ENCODE peak calls at places on chromosome 1, in five cellular contexts. F is upper lobe of left lung, C is A673, J is sigmoid colon, L is fibroblast of lung. D is an unnamed sample.

GRCh38 chr1:91774520-91775203 is 111.3 kb downstream of the TGFBR3 start:
- DNase-seq in L (peak; percentile 75), F (no peak), C (no peak), J (no peak), D (no peak)

GRCh38 chr1:84835169-84835568 is 57.8 kb downstream of the LPAR3 start:
- DNase-seq in L (no peak), J (no peak), F (no peak), C (no peak), D (no peak)

GRCh38 chr1:157170677-157171515 is 32.7 kb upstream of the ETV3 start:
- DNase-seq in F (peak; percentile 55), C (peak; percentile 73), J (no peak), L (peak; percentile 14), D (peak; percentile 69)

GRCh38 chr1:237220243-237220642 is 178.3 kb downstream of the RYR2 start:
- DNase-seq in L (peak; percentile 18), C (no peak), F (no peak), J (peak; percentile 65), D (no peak)

GRCh38 chr1:34162852-34163766 is 1.9 kb downstream of the CSMD2 start:
- DNase-seq in F (peak; percentile 93), J (peak; percentile 79), C (peak; percentile 85), L (peak; percentile 59), D (peak; percentile 75)

GRCh38 chr1:245155186-245156040 is 628 bp downstream of the KIF26B start:
- DNase-seq in J (no peak), F (peak; percentile 83), L (peak; percentile 30), C (peak; percentile 41), D (peak; percentile 75)

GRCh38 chr1:55893155-55893554 is 678.0 kb upstream of the USP24 start:
- DNase-seq in J (no peak), F (no peak), C (peak; percentile 57), L (peak; percentile 73), D (no peak)

GRCh38 chr1:24981632-24982007 is 51.5 kb upstream of the RUNX3 start:
- DNase-seq in F (no peak), J (no peak), L (no peak), C (no peak), D (no peak)

GRCh38 chr1:35885961-35886558 is 3.1 kb downstream of the AGO1 start:
- DNase-seq in C (peak; percentile 58), J (no peak), L (no peak), F (no peak), D (no peak)

GRCh38 chr1:37763791-37764741 is 854 bp downstream of the EPHA10 start:
- DNase-seq in J (no peak), L (peak; percentile 39), C (peak; percentile 63), F (peak; percentile 77), D (peak; percentile 85)

GRCh38 chr1:52904590-52905375 is 16.8 kb downstream of the ECHDC2 start:
- DNase-seq in C (peak; percentile 67), J (no peak), F (no peak), L (peak; percentile 24), D (no peak)

GRCh38 chr1:174953657-174954435 is 45.9 kb upstream of the CACYBP start:
- DNase-seq in C (no peak), J (no peak), F (no peak), L (no peak), D (no peak)

GRCh38 chr1:75338974-75339483 is 204.8 kb downstream of the LHX8 start:
- DNase-seq in L (no peak), C (peak; percentile 14), F (no peak), J (no peak), D (no peak)

GRCh38 chr1:54125671-54126070 is 27.1 kb downstream of the CDCP2 start:
- DNase-seq in J (no peak), F (no peak), C (no peak), L (peak; percentile 17), D (no peak)

GRCh38 chr1:226738421-226738994 is 574 bp downstream of the ITPKB start:
- DNase-seq in L (peak; percentile 44), F (peak; percentile 90), J (no peak), C (peak; percentile 62), D (no peak)

GRCh38 chr1:31723828-31724359 is 20.1 kb upstream of the COL16A1 start:
- DNase-seq in J (no peak), L (peak; percentile 67), C (peak; percentile 88), F (no peak), D (no peak)

GRCh38 chr1:36285450-36286101 is 20.6 kb upstream of the SH3D21 start:
- DNase-seq in J (peak; percentile 82), F (no peak), L (peak; percentile 94), C (peak; percentile 85), D (no peak)

GRCh38 chr1:98766241-98766640 is 104.7 kb downstream of the SNX7 start:
- DNase-seq in J (no peak), L (no peak), F (no peak), C (no peak), D (no peak)

GRCh38 chr1:115136106-115136505 is 46.8 kb upstream of the TSPAN2 start:
- DNase-seq in C (no peak), L (no peak), F (no peak), J (no peak), D (no peak)

GRCh38 chr1:100481320-100481719 is 56.6 kb upstream of the GPR88 start:
- DNase-seq in L (no peak), F (no peak), J (no peak), C (no peak), D (no peak)

GRCh38 chr1:220144051-220144450 is 50.1 kb downstream of the IARS2 start:
- DNase-seq in L (no peak), F (no peak), J (no peak), C (no peak), D (no peak)

DNA sequence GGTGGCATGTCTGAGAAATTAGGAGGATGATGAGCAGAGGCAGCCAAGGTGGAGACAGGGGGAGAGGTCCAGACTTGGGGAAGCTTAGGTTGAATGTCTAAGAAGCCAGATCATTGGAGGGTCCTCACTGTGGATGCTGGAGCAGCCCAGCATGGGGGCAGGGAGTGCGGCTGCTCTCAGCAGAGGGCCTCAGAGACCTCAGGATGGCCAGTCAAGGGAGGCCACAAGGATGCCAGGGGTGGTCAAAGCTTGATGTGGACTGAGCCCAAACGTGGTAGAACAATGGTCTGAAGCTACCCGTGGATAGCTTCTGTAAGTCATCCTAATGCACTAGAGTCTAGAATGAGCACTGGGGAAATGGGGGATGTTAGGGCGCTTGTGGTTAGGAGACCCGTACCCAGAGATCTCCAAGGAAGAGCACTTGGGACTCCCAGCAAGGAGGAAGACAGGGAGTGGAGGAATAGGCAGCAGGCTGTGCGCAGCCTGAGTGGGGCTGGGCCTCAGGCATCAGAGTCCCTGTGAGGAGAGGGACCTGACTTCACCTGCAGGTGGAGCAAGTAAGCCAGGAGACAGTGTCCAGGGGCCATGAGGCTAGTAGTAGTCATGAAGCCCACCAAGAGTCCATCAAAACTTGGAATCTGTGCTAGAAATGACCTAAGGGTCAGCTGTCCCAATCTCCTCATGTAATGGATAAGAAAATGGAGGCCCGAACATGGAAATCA is 4.3 kb upstream of the S100A9 start:
- DNase-seq in L (peak; percentile 4), F (no peak), J (no peak), C (no peak), D (peak; percentile 42)
- TF ChIP-seq CTCF in L (peak; percentile 19), F (no peak), J (no peak), C (peak; percentile 44), D (peak; percentile 58)

DNA sequence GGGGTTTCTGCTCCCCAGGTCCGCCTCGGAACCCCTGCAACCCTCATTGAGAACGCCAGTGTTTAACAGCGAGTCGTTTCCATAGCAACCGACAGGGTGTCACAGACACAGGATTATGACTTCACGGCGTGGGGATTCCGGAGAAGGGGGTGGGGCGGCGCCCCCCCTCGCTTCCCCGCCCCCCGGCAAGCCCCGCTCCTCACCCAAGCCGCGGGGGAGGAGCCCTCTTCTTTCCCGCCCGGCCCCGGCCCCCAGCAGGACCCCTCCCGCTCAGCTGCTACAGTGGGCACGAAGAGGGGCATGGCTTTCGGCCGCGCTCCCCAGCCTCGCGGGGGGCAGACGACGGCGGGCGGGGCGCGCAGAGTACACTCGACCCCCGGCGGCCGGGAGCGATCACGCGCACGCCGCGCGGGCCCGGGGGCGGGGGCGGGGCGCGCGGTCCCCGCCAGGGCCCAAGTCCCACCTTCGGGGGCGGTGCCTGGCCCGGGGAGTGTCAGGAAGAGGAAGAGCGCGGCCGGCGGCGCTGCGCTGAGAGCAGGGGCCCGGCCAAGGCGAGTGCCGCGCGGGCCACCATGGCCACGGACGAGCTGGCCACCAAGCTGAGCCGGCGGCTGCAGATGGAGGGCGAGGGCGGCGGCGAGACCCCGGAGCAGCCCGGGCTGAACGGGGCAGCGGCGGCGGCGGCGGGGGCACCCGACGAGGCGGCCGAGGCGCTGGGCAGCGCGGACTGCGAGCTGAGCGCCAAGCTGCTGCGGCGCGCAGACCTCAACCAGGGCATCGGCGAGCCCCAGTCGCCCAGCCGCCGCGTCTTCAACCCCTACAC is at the start of gene EFHD2:
- DNase-seq in J (peak; percentile 92), F (peak; percentile 96), L (peak; percentile 71), C (peak; percentile 93), D (peak; percentile 86)
- TF ChIP-seq CTCF in J (no peak), F (peak; percentile 23), L (no peak), C (no peak), D (peak; percentile 19)

GRCh38 chr1:159056069-159056698 is 20.4 kb downstream of the AIM2 start:
- DNase-seq in C (peak; percentile 31), J (no peak), L (no peak), F (no peak), D (no peak)

GRCh38 chr1:159054427-159054826 is 22.1 kb downstream of the AIM2 start:
- DNase-seq in F (no peak), C (peak; percentile 80), J (no peak), L (no peak), D (no peak)

GRCh38 chr1:159051436-159051835 is 25.1 kb downstream of the AIM2 start:
- DNase-seq in F (no peak), C (no peak), L (no peak), J (no peak), D (no peak)

GRCh38 chr1:159058751-159059150 is 17.8 kb downstream of the AIM2 start:
- DNase-seq in J (no peak), L (no peak), F (peak; percentile 1), C (no peak), D (no peak)

GRCh38 chr1:159055181-159055621 is 21.4 kb downstream of the AIM2 start:
- DNase-seq in C (peak; percentile 95), L (no peak), F (no peak), J (no peak), D (no peak)
- TF ChIP-seq CTCF in C (no peak), L (no peak), F (no peak), J (no peak), D (no peak)

GRCh38 chr1:23799570-23800395 is 771 bp downstream of the GALE start:
- DNase-seq in L (peak; percentile 73), C (no peak), J (no peak), F (peak; percentile 92), D (no peak)

GRCh38 chr1:23797478-23798448 is 2.8 kb downstream of the GALE start:
- DNase-seq in C (no peak), F (no peak), J (no peak), L (no peak), D (no peak)

GRCh38 chr1:23800396-23801337 is at the start of gene GALE:
- DNase-seq in F (peak; percentile 99), L (peak; percentile 94), C (peak; percentile 98), J (peak; percentile 98), D (peak; percentile 93)

GRCh38 chr1:23799255-23799569 is 1.3 kb downstream of the GALE start:
- DNase-seq in J (no peak), L (no peak), C (no peak), F (no peak), D (no peak)

DNA sequence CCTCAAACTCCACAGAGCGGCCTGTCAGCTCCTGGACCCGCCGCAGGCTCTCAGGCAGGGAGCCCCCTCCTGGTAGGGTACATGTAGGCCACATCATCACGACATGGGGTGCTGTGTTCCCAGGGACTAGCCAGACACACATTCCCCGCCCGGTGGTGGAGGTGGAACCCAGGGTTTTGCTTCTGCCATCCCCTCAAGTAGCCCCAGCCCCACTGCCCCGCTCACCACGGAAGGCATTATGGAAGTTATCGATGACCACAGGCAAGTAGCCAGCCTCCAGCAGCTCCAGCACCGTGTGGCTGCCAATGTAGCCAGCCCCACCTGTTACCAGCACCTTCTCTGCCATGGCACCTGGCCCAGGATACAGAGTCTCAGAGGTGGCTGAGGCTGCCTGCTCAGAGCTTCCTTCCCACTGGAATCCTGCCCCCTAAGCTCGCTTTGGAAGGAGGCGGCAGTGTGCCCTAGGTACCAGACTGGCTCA is 1.9 kb downstream of the GALE start:
- DNase-seq in J (no peak), C (no peak), F (peak; percentile 40), L (no peak), D (no peak)
- TF ChIP-seq CTCF in J (no peak), C (no peak), F (no peak), L (no peak), D (peak; percentile 23)

D was measured in type B pancreatic cell.